ENCODE peak calls at places on chromosomes 16 and 17, in six cellular contexts. I is cardiac muscle cell, E is stomach, O is adrenal gland, Q is body of pancreas, V is endodermal cell. M is an unnamed sample.
A peak's percentile ranks its signal among the peaks of the same experiment; 100 is the strongest.

GRCh38 chr16:55711959-55712876 is 56.4 kb downstream of the SLC6A2 start:
- DNase-seq in I (peak; percentile 83), E (peak; percentile 66), O (peak; percentile 57), Q (peak; percentile 76), V (peak; percentile 89), M (peak; percentile 81)

GRCh38 chr17:14950216-14950615 is 314.9 kb downstream of the PMP22 start:
- DNase-seq in I (no peak), E (no peak), O (no peak), Q (no peak), V (no peak), M (no peak)

GRCh38 chr16:70694088-70694487 is 8.2 kb upstream of the MTSS2 start:
- DNase-seq in I (no peak), E (no peak), O (peak; percentile 77), Q (no peak), V (peak; percentile 87), M (no peak)

GRCh38 chr17:67260051-67260987 is 15.3 kb upstream of the HELZ start:
- DNase-seq in I (no peak), E (no peak), O (peak; percentile 50), Q (peak; percentile 67), V (no peak), M (no peak)

GRCh38 chr17:10745231-10745630 is 15.4 kb upstream of the TMEM220 start:
- DNase-seq in I (no peak), E (no peak), O (no peak), Q (no peak), V (no peak), M (no peak)

GRCh38 chr16:56382901-56383355 is 42.4 kb downstream of the AMFR start:
- DNase-seq in I (no peak), E (no peak), O (no peak), Q (peak; percentile 10), V (no peak), M (no peak)

GRCh38 chr17:40251576-40251975 is 32.5 kb downstream of the WIPF2 start:
- DNase-seq in I (no peak), E (no peak), O (peak; percentile 84), Q (peak; percentile 45), V (no peak), M (no peak)

GRCh38 chr16:20515580-20516179 is 60.5 kb downstream of the ACSM2B start:
- DNase-seq in I (peak; percentile 1), E (no peak), O (no peak), Q (no peak), V (no peak), M (no peak)

GRCh38 chr16:8655184-8655717 is 19.2 kb upstream of the ABAT start:
- DNase-seq in I (peak; percentile 28), E (peak; percentile 40), O (no peak), Q (peak; percentile 11), V (peak; percentile 85), M (peak; percentile 49)

GRCh38 chr17:30091771-30092170 is 24.8 kb upstream of the NSRP1 start:
- DNase-seq in I (no peak), E (no peak), O (no peak), Q (no peak), V (no peak), M (no peak)

GRCh38 chr16:23317751-23318150 is 15.6 kb downstream of the SCNN1B start:
- DNase-seq in I (no peak), E (no peak), O (no peak), Q (no peak), V (no peak), M (no peak)

GRCh38 chr17:79647456-79647915 is 36.6 kb upstream of the RBFOX3 start:
- DNase-seq in I (no peak), E (peak; percentile 11), O (no peak), Q (no peak), V (no peak), M (no peak)

GRCh38 chr17:31491794-31492171 is 100.3 kb downstream of the RAB11FIP4 start:
- DNase-seq in I (no peak), E (no peak), O (no peak), Q (peak; percentile 83), V (no peak), M (no peak)

GRCh38 chr17:74431568-74432483 is at the start of gene GPRC5C:
- DNase-seq in I (peak; percentile 77), E (peak; percentile 95), O (peak; percentile 72), Q (peak; percentile 96), V (peak; percentile 97), M (peak; percentile 67)

GRCh38 chr16:11233727-11234376 is 22.2 kb downstream of the SOCS1 start:
- DNase-seq in I (no peak), E (no peak), O (no peak), Q (no peak), V (peak; percentile 64), M (no peak)

GRCh38 chr17:77382966-77383612 is 242.3 kb downstream of the SEC14L1 start:
- DNase-seq in I (no peak), E (no peak), O (no peak), Q (no peak), V (no peak), M (no peak)

GRCh38 chr17:2054740-2055493 is at the start of gene HIC1:
- DNase-seq in I (peak; percentile 86), E (peak; percentile 79), O (peak; percentile 69), Q (peak; percentile 71), V (peak; percentile 95), M (peak; percentile 84)

GRCh38 chr17:16455997-16456769 is 35.8 kb downstream of the LRRC75A start:
- DNase-seq in I (no peak), E (no peak), O (no peak), Q (no peak), V (no peak), M (no peak)

GRCh38 chr17:6427284-6427781 is 7.6 kb downstream of the AIPL1 start:
- DNase-seq in I (no peak), E (no peak), O (no peak), Q (no peak), V (no peak), M (no peak)

GRCh38 chr16:9040766-9041430 is 50.5 kb upstream of the HAPSTR1 start:
- DNase-seq in I (no peak), E (no peak), O (no peak), Q (no peak), V (no peak), M (no peak)

GRCh38 chr17:4852504-4853075 is 19.4 kb downstream of the MINK1 start:
- DNase-seq in I (peak; percentile 25), E (no peak), O (no peak), Q (peak; percentile 31), V (no peak), M (no peak)

GRCh38 chr17:29588561-29589411 is 662 bp downstream of the GIT1 start:
- DNase-seq in I (peak; percentile 68), E (no peak), O (no peak), Q (no peak), V (peak; percentile 86), M (peak; percentile 57)

GRCh38 chr16:84115919-84116719 is 623 bp downstream of the MBTPS1 start:
- DNase-seq in I (peak; percentile 66), E (peak; percentile 66), O (peak; percentile 52), Q (peak; percentile 70), V (no peak), M (no peak)

GRCh38 chr16:70304892-70305448 is 6.0 kb downstream of the DDX19B start:
- DNase-seq in I (no peak), E (no peak), O (no peak), Q (no peak), V (peak; percentile 60), M (no peak)

GRCh38 chr17:1980665-1981250 is 44.4 kb downstream of the RTN4RL1 start:
- DNase-seq in I (no peak), E (no peak), O (no peak), Q (no peak), V (no peak), M (no peak)

GRCh38 chr17:6603746-6604325 is 36.7 kb downstream of the KIAA0753 start:
- DNase-seq in I (no peak), E (peak; percentile 29), O (peak; percentile 18), Q (no peak), V (no peak), M (no peak)

DNA sequence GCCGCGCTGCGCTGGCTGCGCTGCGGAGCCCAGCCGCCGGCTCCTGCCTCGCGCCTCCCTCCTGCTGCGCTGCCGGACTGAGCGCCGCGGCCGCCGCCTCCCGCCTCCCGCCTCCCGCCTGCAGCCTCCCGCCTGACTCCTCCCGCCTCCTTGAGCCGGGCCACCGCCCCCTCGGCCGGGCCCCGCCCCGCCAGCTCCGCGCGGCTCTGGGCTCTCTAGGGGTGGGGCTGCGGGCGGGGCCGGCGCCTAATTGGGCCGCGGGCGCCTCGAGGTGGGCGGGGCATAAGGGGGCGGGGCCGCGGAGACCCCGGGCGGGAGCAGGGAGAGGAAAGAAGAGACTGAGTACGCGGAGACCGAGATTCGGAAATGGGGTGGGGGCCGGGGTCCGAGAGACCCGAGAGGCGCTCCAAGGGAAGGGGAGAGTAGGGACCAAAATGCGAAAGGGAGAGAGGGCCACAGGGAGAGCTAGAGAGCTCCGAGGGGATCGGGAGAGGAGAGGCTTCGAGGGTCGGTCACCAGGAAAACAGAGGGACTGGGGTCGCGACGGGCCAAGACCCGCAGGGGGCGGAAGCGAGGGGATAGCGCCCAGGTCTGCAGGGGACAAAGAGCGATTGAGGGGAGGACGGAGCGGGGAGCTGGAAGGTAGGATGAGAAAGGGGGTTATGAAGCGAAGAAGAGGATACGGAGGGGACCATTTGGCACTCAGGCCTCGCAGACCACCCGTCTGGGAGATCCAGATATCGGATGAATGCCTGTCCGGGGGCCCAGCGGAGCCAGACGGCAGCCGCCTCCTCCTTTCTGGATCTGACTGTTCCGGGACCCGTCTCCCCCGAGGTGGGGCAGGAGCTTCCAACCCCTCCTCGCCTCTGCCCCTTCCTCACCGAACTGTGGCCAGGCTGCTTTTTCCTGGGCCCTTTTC is at the start of gene C1QL1:
- DNase-seq in I (peak; percentile 96), E (peak; percentile 92), O (peak; percentile 88), Q (peak; percentile 93), V (peak; percentile 99), M (peak; percentile 94)
- TF ChIP-seq CTCF in I (peak; percentile 17), E (no peak), O (no peak), Q (no peak), V (peak; percentile 77), M (peak; percentile 49)

GRCh38 chr16:30352488-30353401 is 2.4 kb downstream of the CD2BP2 start:
- DNase-seq in I (no peak), E (no peak), O (no peak), Q (no peak), V (peak; percentile 68), M (no peak)
- TF ChIP-seq CTCF in I (peak; percentile 27), E (no peak), O (no peak), Q (no peak), V (peak; percentile 67), M (peak; percentile 54)

DNA sequence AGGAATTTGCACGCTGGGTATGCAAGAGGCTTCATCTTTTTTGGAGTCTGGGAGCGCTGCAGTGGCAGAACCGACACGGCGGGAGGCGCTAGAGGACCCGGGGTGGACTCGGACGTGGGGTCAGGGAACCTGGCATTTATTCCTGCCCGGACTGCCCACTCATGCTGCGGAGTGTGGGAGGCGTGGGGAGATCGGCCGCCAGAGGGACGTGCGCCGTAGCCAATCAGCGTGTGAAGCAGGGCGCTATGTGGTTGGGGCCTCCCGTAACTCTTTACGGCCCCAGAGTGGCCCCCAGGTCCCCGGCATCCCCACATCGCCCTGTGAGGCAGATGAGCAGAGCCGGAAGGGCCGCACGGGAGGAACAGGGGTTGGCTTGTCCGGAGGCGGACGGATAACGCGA is 11.2 kb downstream of the FLYWCH2 start:
- DNase-seq in I (no peak), E (no peak), O (no peak), Q (no peak), V (no peak), M (no peak)
- TF ChIP-seq CTCF in I (no peak), E (no peak), O (no peak), Q (no peak), V (peak; percentile 31), M (no peak)

DNA sequence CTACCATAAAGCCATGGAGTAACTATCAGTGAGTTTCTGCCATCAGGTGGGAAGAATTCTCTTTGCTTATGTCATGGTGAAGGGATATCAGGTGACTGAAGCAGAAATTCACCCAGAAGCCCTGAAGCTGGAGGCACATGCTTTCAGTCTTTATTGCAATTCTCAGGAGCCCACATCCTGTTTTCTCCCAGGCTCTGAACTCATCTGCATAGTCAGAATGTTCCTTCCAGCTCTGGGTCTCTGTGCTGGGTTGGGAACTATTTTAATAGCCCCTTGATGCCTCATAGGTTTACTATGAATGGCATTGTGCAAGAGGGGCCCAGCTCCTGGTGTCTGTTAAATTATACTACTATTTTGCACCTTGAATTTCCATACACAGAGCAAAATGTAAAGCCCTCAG is 198.4 kb upstream of the SOX9 start:
- DNase-seq in I (no peak), E (no peak), O (no peak), Q (no peak), V (peak; percentile 56), M (no peak)
- TF ChIP-seq CTCF in I (no peak), E (no peak), O (no peak), Q (no peak), V (no peak), M (no peak)

M was measured in glutamatergic neuron.